ENCODE peak calls at places on chromosomes 16 and 17, in nine cellular contexts. T is omental fat pad; Y is fibroblast of villous mesenchyme; C is psoas muscle; O is fibroblast of mammary gland; A is AG10803; G is right lobe of liver; Z is CD4-positive, alpha-beta T cell; H is pancreas. U is an unnamed sample.

GRCh38 chr16:20402651-20403050 is 1.9 kb downstream of the PDILT start:
- DNase-seq in T (no peak), Y (no peak), C (no peak), O (no peak), A (no peak), G (no peak), Z (no peak), H (no peak), U (no peak)

GRCh38 chr17:65194670-65195334 is 57.6 kb downstream of the RGS9 start:
- DNase-seq in T (no peak), Y (no peak), C (no peak), O (no peak), A (no peak), G (peak), Z (no peak), H (no peak), U (no peak)

GRCh38 chr16:84785843-84786538 is 33.8 kb upstream of the CRISPLD2 start:
- DNase-seq in T (no peak), Y (peak), C (no peak), O (no peak), A (peak), G (no peak), Z (no peak), H (peak), U (peak)

GRCh38 chr16:67199011-67199807 is at the start of gene ELMO3:
- DNase-seq in T (no peak), Y (no peak), C (no peak), O (no peak), A (no peak), G (peak), Z (no peak), H (peak), U (peak)

GRCh38 chr16:2855536-2855935 is 2.4 kb downstream of the PRSS22 start:
- DNase-seq in T (no peak), Y (no peak), C (peak), O (no peak), A (no peak), G (no peak), Z (no peak), H (no peak), U (no peak)

GRCh38 chr17:352421-353212 is at the start of gene RPH3AL:
- DNase-seq in T (no peak), Y (peak), C (peak), O (no peak), A (peak), G (peak), Z (no peak), H (peak), U (no peak)

GRCh38 chr17:71023631-71024030 is 854.3 kb downstream of the KCNJ2 start:
- DNase-seq in T (no peak), Y (no peak), C (no peak), O (no peak), A (peak), G (no peak), Z (no peak), H (no peak), U (no peak)

GRCh38 chr17:42818379-42818778 is 5.7 kb downstream of the BECN1 start:
- DNase-seq in T (no peak), Y (no peak), C (no peak), O (peak), A (peak), G (no peak), Z (no peak), H (no peak), U (no peak)

GRCh38 chr17:15649861-15650391 is 30.4 kb upstream of the FBXW10B start:
- DNase-seq in T (no peak), Y (peak), C (no peak), O (peak), A (peak), G (no peak), Z (no peak), H (peak), U (no peak)

GRCh38 chr17:2083613-2084128 is 28.8 kb downstream of the HIC1 start:
- DNase-seq in T (no peak), Y (peak), C (peak), O (peak), A (no peak), G (no peak), Z (no peak), H (peak), U (no peak)

GRCh38 chr16:35344012-35344762 is 1884.8 kb downstream of the TP53TG3F start:
- DNase-seq in T (no peak), Y (no peak), C (peak), O (no peak), A (no peak), G (no peak), Z (no peak), H (no peak), U (no peak)

GRCh38 chr16:30183961-30184429 is 593 bp downstream of the CORO1A start:
- DNase-seq in T (no peak), Y (no peak), C (peak), O (no peak), A (no peak), G (peak), Z (peak), H (peak), U (no peak)

GRCh38 chr16:17161034-17161433 is 309.7 kb downstream of the XYLT1 start:
- DNase-seq in T (no peak), Y (no peak), C (no peak), O (no peak), A (no peak), G (no peak), Z (no peak), H (no peak), U (no peak)

GRCh38 chr16:86150646-86151371 is 251.8 kb downstream of the IRF8 start:
- DNase-seq in T (no peak), Y (no peak), C (no peak), O (no peak), A (no peak), G (no peak), Z (no peak), H (no peak), U (no peak)

GRCh38 chr16:77117687-77118086 is 73.3 kb upstream of the MON1B start:
- DNase-seq in T (no peak), Y (no peak), C (no peak), O (no peak), A (no peak), G (no peak), Z (no peak), H (no peak), U (no peak)

GRCh38 chr17:32341141-32341856 is 674 bp downstream of the C17orf75 start:
- DNase-seq in T (no peak), Y (no peak), C (no peak), O (peak), A (no peak), G (no peak), Z (no peak), H (no peak), U (no peak)

GRCh38 chr17:29664743-29665479 is 42.2 kb upstream of the CORO6 start:
- DNase-seq in T (no peak), Y (peak), C (no peak), O (peak), A (peak), G (no peak), Z (no peak), H (no peak), U (no peak)

GRCh38 chr17:57605734-57606105 is 139.4 kb downstream of the CCDC182 start:
- DNase-seq in T (no peak), Y (no peak), C (no peak), O (no peak), A (no peak), G (no peak), Z (no peak), H (no peak), U (no peak)

DNA sequence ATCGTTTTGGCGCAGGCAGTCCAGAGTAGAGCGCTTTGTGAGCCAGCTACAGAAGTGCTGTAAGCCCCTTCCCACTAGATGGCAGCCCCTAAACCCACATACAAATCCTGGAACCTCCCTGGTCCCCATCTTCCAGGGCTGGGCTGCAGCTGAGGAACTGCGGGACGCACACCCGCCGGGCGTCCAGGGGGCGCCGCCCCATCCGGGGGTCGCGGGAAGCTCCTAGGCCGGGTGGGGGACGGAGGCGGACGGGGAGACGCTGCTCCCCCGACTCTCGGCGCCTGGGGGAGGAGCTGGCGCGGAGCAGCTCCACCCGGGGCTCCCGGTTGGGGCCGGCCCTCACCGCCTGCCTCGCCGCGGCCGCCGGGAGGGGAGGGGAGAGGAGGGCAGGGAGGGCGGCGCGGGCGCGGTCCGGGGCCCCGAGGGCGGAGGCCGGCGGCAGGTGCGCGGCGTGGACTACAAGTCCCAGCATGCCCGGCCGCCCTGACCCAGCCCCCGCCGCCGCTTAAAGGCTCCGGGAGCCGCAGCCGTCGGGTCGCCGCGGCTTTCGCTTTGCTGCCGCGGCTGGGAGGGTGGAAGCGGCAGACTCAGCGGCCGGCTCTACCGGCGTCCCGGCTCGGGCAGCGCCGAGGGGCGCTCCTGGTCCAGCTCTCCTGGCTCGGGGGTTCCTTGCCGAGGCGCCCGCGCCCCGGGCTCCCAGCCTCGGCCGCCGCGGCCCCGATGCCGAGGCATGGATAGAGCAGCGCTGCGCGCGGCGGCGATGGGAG is at the start of gene KSR1:
- DNase-seq in T (peak), Y (peak), C (peak), O (peak), A (peak), G (peak), Z (peak), H (peak), U (peak)
- TF ChIP-seq CTCF in T (no peak), Y (peak), C (peak), O (no peak), A (peak), G (peak), Z (peak), H (no peak), U (no peak)

GRCh38 chr16:58481226-58481869 is 18.6 kb upstream of the NDRG4 start:
- DNase-seq in T (no peak), Y (no peak), C (no peak), O (no peak), A (no peak), G (no peak), Z (no peak), H (no peak), U (no peak)
- TF ChIP-seq CTCF in T (no peak), Y (no peak), C (no peak), O (no peak), A (no peak), G (no peak), Z (no peak), H (no peak), U (no peak)

GRCh38 chr17:76658387-76658705 is 14.8 kb upstream of the ST6GALNAC1 start:
- DNase-seq in T (no peak), Y (no peak), C (no peak), O (no peak), A (no peak), G (no peak), Z (no peak), H (no peak), U (no peak)
- TF ChIP-seq CTCF in T (no peak), Y (no peak), C (no peak), O (no peak), A (no peak), G (no peak), Z (no peak), H (no peak), U (no peak)

GRCh38 chr16:21590287-21590686 is 9.1 kb upstream of the METTL9 start:
- DNase-seq in T (no peak), Y (peak), C (no peak), O (no peak), A (no peak), G (no peak), Z (no peak), H (no peak), U (no peak)
- TF ChIP-seq CTCF in T (no peak), Y (no peak), C (no peak), O (no peak), A (no peak), G (no peak), Z (no peak), H (no peak), U (no peak)

DNA sequence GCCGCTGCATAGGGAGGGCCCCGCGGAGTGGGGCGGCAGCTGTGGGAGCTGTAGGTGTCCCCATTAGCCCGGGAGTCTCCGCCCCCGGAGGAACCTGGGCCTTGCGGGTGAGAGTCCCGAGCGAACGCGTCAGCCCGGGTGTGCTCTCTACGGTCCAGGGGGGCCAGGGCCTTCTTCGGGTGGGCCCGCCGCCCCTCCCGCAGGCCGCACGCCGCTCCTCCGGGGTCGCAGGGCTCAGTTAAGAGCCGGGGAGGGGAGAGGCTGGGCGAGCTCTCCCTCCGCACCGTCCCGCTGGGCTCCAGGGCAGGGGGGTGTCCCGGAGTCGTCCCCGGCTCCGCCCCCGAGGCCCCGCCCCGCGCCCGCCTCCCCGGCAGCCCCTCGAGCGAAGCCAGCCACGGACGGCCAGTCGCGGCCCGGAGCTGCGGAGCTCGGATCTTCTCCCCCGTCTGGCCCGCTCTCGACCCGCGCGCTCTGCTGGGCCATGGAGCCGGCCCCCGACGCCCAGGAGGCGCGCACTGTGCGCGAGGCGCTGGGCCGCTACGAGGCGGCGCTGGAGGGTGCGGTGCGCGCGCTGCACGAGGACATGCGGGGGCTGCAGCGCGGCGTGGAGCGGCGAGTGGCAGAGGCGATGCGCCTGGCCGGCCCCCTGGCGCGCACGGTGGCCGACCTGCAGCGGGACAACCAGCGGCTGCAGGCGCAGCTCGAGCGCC is at the start of gene SMTNL2:
- DNase-seq in T (no peak), Y (no peak), C (peak), O (no peak), A (no peak), G (no peak), Z (no peak), H (no peak), U (peak)
- TF ChIP-seq CTCF in T (no peak), Y (no peak), C (no peak), O (no peak), A (no peak), G (no peak), Z (no peak), H (no peak), U (peak)

DNA sequence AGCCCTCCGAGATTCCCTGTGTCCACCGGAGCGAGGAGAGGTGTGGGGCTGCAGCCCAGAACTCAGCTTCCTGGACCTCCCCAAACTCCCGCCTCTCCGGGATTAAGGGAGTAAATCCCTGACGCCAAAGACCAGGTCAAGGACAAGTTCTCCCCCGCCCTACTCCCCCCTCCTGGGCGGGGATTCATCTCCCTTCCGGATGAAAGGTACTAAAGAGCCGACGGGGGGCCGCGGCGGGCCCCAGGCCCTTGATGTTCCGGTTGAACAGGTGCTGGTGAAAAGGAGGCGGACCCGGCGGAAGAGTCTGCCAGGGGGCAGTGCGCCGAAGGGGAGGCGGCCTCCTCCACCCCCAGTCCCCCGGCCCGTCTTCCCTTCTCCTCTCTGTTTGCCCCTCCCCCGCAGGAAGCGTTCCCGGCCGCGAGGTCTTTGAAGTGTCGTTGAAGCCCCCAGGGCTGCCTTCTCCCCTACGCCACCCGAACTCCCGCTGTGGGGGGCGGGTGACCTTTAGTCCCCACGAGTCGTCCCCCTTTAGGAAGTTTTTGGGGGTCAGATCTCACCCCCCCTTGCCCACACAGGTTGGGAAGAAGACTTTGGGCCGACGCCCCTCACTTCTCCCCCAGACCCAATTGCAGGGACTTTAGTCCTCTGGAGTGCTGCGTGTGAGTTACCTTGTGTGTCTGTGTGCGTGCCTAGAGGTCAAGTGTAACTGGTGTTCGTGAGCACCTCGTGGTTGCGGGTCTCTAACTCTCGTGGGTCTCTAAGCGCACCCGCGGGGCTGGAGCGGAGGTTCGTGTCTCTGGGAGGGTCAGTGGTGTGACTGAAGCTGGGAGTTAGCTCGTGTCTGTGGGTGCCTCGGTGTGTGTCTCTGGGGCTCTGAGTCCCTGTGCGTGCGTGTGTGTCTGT is 1.1 kb upstream of the MLLT6 start:
- DNase-seq in T (peak), Y (peak), C (peak), O (peak), A (no peak), G (peak), Z (peak), H (peak), U (peak)
- TF ChIP-seq CTCF in T (no peak), Y (no peak), C (no peak), O (no peak), A (no peak), G (no peak), Z (no peak), H (no peak), U (no peak)

DNA sequence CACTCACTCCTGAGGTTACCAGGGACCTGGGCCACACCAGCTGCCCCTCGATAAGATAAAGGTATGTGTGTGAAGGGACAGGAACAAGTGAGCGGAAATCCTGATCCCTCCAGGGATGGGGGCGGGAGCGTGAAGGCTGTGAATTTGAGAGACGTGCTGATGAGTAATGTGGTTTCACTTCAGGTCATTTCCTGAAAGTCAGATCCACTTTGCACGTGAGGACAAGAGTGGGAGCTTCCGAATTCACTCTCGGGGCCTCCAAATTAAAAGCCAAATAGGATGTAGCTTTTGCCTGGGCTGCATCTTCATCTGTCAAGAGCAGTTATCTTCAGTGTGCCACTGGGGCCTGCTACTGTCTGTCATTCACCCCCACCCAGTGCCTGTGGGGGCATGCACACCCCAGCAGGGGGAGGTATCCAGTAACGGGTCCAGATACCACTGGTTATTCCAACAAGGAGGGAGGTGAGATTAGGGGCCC is 87.4 kb upstream of the LHX1 start:
- DNase-seq in T (no peak), Y (peak), C (no peak), O (peak), A (peak), G (no peak), Z (no peak), H (no peak), U (no peak)
- TF ChIP-seq CTCF in T (no peak), Y (peak), C (no peak), O (no peak), A (no peak), G (no peak), Z (no peak), H (no peak), U (no peak)

GRCh38 chr16:50247906-50248608 is 18.3 kb upstream of the ADCY7 start:
- DNase-seq in T (no peak), Y (no peak), C (no peak), O (no peak), A (no peak), G (no peak), Z (no peak), H (no peak), U (no peak)

GRCh38 chr16:50245417-50246298 is 20.7 kb upstream of the ADCY7 start:
- DNase-seq in T (peak), Y (peak), C (no peak), O (peak), A (peak), G (peak), Z (peak), H (peak), U (no peak)

GRCh38 chr16:50247123-50247905 is 19.0 kb upstream of the ADCY7 start:
- DNase-seq in T (no peak), Y (no peak), C (no peak), O (no peak), A (no peak), G (no peak), Z (no peak), H (no peak), U (no peak)

GRCh38 chr16:50244504-50245416 is 21.6 kb upstream of the ADCY7 start:
- DNase-seq in T (no peak), Y (no peak), C (no peak), O (peak), A (no peak), G (no peak), Z (no peak), H (no peak), U (no peak)

DNA sequence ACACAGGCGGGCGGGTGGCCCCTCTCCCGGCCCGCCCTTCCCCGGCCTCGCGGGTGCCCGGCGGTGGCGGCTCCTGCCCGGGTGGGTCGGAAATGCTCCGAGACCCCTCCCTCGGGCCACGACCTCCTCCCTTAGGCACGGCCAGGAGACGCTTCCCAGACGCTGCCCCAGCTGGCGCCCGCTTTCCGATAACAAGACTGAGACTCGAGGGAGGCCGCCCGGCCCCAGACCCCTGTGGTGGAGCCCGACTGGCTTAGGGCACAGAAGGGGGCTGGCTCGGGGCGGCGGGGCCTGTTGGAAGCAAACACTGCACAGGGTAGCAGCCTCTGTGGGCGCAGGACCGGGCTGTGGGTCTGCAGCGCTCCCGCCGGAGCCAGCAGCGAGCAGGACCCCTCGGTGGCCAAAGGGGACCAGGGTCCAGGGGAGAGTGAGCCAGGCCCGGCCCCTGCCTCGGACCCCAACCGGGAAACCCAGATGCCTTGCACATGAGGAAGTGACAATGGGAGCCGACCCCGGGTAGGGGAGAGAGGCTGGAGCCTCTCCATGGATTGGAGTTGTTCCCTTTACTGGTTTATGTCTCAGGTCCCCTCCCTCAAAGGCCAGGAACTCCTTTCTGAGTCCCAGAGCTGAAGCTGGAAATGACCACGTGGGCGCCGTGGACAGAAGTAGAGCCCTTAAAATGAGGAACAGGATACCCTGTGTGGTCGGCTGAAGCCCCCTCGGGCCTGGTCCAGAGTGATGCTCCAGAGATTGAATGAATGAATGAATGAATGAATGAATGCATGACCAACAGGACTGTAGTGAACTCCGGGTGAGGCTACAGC is 19.8 kb upstream of the ADCY7 start:
- DNase-seq in T (no peak), Y (no peak), C (no peak), O (no peak), A (no peak), G (no peak), Z (no peak), H (no peak), U (peak)
- TF ChIP-seq CTCF in T (no peak), Y (no peak), C (no peak), O (no peak), A (no peak), G (no peak), Z (no peak), H (no peak), U (no peak)

GRCh38 chr16:87657621-87658192 is 55.4 kb downstream of the JPH3 start:
- DNase-seq in T (no peak), Y (peak), C (no peak), O (peak), A (no peak), G (no peak), Z (no peak), H (no peak), U (no peak)
- TF ChIP-seq CTCF in T (no peak), Y (no peak), C (no peak), O (no peak), A (no peak), G (no peak), Z (no peak), H (no peak), U (no peak)

U was measured in mesothelial cell of epicardium.